ENCODE peak calls at places on chromosomes 6 and 20, in five cellular contexts. C, E, X, F and D are unnamed samples.

GRCh38 chr6:17355404-17355774 is 38.0 kb upstream of the CAP2 start:
- DNase-seq in C (no peak), E (no peak), X (no peak), F (no peak), D (no peak)

GRCh38 chr20:25039697-25040437 is 18.1 kb downstream of the ACSS1 start:
- DNase-seq in F (peak), E (peak), X (peak), C (no peak), D (peak)

GRCh38 chr6:125611573-125612399 is 137.6 kb upstream of the HEY2 start:
- DNase-seq in X (peak), E (peak), C (no peak), F (peak), D (no peak)

GRCh38 chr6:71404145-71404966 is 115.7 kb downstream of the OGFRL1 start:
- DNase-seq in E (peak), X (no peak), C (no peak), F (peak), D (no peak)

GRCh38 chr6:160030103-160030502 is 61.2 kb downstream of the IGF2R start:
- DNase-seq in F (peak), E (peak), X (peak), C (no peak), D (no peak)

GRCh38 chr6:34425498-34426410 is at the start of gene RPS10:
- DNase-seq in E (peak), C (peak), X (peak), F (peak), D (peak)

GRCh38 chr6:138559153-138559552 is 59.9 kb upstream of the NHSL1 start:
- DNase-seq in F (no peak), E (no peak), C (no peak), X (no peak), D (no peak)

GRCh38 chr6:81565071-81565470 is 187.4 kb downstream of the TENT5A start:
- DNase-seq in F (peak), E (no peak), C (no peak), X (no peak), D (no peak)

GRCh38 chr20:34401741-34402455 is 38.8 kb downstream of the ITCH start:
- DNase-seq in X (no peak), E (no peak), F (no peak), C (no peak), D (no peak)

GRCh38 chr6:31958412-31958740 is 395 bp downstream of the NELFE start:
- DNase-seq in C (no peak), F (no peak), E (no peak), X (no peak), D (no peak)

GRCh38 chr6:144722214-144722737 is 437.1 kb downstream of the UTRN start:
- DNase-seq in E (no peak), X (no peak), F (peak), C (no peak), D (no peak)

GRCh38 chr6:151160869-151161268 is 78.9 kb upstream of the AKAP12 start:
- DNase-seq in F (no peak), X (no peak), C (no peak), E (peak), D (no peak)

GRCh38 chr20:4234128-4234527 is 218.8 kb upstream of the RNF24 start:
- DNase-seq in F (peak), C (no peak), E (peak), X (no peak), D (peak)

GRCh38 chr6:63764318-63764916 is 128.8 kb downstream of the PHF3 start:
- DNase-seq in F (peak), X (no peak), C (peak), E (peak), D (peak)

GRCh38 chr6:125932451-125932795 is 24.1 kb upstream of the HINT3 start:
- DNase-seq in C (no peak), F (no peak), X (no peak), E (no peak), D (no peak)

GRCh38 chr6:106181664-106182418 is 95.7 kb downstream of the PRDM1 start:
- DNase-seq in F (peak), C (no peak), X (no peak), E (peak), D (no peak)

GRCh38 chr6:44431118-44431725 is 43.7 kb downstream of the CDC5L start:
- DNase-seq in X (peak), E (peak), C (peak), F (peak), D (peak)

GRCh38 chr20:11851646-11852045 is 66.0 kb upstream of the BTBD3 start:
- DNase-seq in F (no peak), X (no peak), C (no peak), E (no peak), D (no peak)

GRCh38 chr6:140871911-140872310 is 1260.8 kb upstream of the GJE1 start:
- DNase-seq in F (peak), X (no peak), E (peak), C (no peak), D (no peak)

GRCh38 chr6:64696053-64696452 is 1011.0 kb downstream of the EYS start:
- DNase-seq in E (no peak), C (no peak), X (no peak), F (no peak), D (no peak)

GRCh38 chr6:15628499-15629131 is 34.2 kb downstream of the DTNBP1 start:
- DNase-seq in X (no peak), C (peak), E (peak), F (peak), D (no peak)

GRCh38 chr6:39091163-39091562 is 23.8 kb downstream of the SAYSD1 start:
- DNase-seq in F (no peak), E (no peak), X (no peak), C (no peak), D (no peak)

GRCh38 chr6:131733376-131734016 is 22.7 kb upstream of the CTAGE9 start:
- DNase-seq in C (no peak), E (peak), X (peak), F (peak), D (no peak)

GRCh38 chr6:163193326-163193725 is 221.2 kb upstream of the QKI start:
- DNase-seq in X (no peak), E (no peak), F (no peak), C (no peak), D (no peak)

GRCh38 chr6:140226637-140227036 is 852.2 kb upstream of the CITED2 start:
- DNase-seq in E (no peak), X (no peak), F (no peak), C (no peak), D (no peak)

GRCh38 chr6:123118811-123119210 is 122.8 kb downstream of the CLVS2 start:
- DNase-seq in E (no peak), F (no peak), C (no peak), X (no peak), D (no peak)

GRCh38 chr6:37137881-37138568 is 31.9 kb upstream of the PIM1 start:
- DNase-seq in E (peak), C (no peak), F (peak), X (no peak), D (no peak)

GRCh38 chr20:62303327-62304226 is 780 bp downstream of the ADRM1 start:
- DNase-seq in C (peak), X (no peak), E (no peak), F (no peak), D (no peak)

GRCh38 chr6:169976301-169977081 is 225.1 kb downstream of the ERMARD start:
- DNase-seq in X (no peak), C (no peak), E (no peak), F (no peak), D (no peak)

GRCh38 chr6:5175195-5175594 is 85.6 kb downstream of the LYRM4 start:
- DNase-seq in E (no peak), X (no peak), C (no peak), F (no peak), D (no peak)

GRCh38 chr20:47464380-47465101 is 37.1 kb upstream of the NCOA3 start:
- DNase-seq in F (peak), E (peak), X (peak), C (no peak), D (peak)

GRCh38 chr20:30922129-30922528 is 335.3 kb upstream of the DEFB115 start:
- DNase-seq in C (no peak), F (no peak), X (no peak), E (no peak), D (no peak)

GRCh38 chr6:31822038-31822821 is 5.3 kb upstream of the HSPA1B start:
- DNase-seq in E (peak), C (peak), F (peak), X (peak), D (peak)

GRCh38 chr6:42390228-42390934 is 61.3 kb downstream of the TRERF1 start:
- DNase-seq in E (no peak), C (no peak), X (no peak), F (no peak), D (no peak)

GRCh38 chr20:3000852-3001523 is 42.4 kb upstream of the GNRH2 start:
- DNase-seq in X (peak), F (peak), E (peak), C (peak), D (peak)

GRCh38 chr6:125858427-125859320 is 67.9 kb downstream of the NCOA7 start:
- DNase-seq in F (peak), C (peak), E (peak), X (peak), D (no peak)

GRCh38 chr6:164791498-164791897 is 517.9 kb downstream of the C6orf118 start:
- DNase-seq in E (no peak), C (no peak), X (no peak), F (no peak), D (no peak)

GRCh38 chr20:33622705-33623390 is 39.3 kb upstream of the C20orf144 start:
- DNase-seq in E (no peak), C (no peak), F (no peak), X (no peak), D (no peak)

GRCh38 chr20:44471481-44471882 is 4.2 kb upstream of the TTPAL start:
- DNase-seq in C (no peak), E (peak), X (no peak), F (peak), D (peak)

GRCh38 chr20:44477151-44477550 is 1.5 kb downstream of the TTPAL start:
- DNase-seq in E (no peak), C (no peak), X (no peak), F (no peak), D (no peak)

GRCh38 chr20:44478188-44478587 is 2.5 kb downstream of the TTPAL start:
- DNase-seq in E (no peak), C (no peak), X (no peak), F (no peak), D (no peak)

GRCh38 chr20:44475694-44476560 is at the start of gene TTPAL:
- DNase-seq in X (peak), E (peak), F (peak), C (peak), D (peak)

DNA sequence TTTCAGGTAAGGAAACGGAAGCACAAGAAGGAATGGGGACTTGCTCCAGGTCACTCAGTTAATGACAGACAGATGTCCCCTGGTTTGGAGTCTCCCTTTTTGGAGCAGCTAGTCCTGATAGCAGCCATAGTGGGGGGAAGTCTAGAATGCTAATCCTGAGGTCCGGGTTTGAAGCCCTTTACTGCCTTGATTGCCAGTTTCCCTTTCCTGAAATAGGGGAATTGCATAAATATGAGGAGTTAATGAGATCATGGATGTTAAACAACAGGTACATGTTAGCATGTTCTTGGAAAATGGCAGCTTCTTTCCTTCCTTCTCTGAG is 341 bp upstream of the TTPAL start:
- DNase-seq in F (no peak), C (no peak), X (no peak), E (no peak), D (no peak)
- H3K4me3 ChIP-seq in F (peak), C (peak), X (peak), E (peak), D (peak)

GRCh38 chr6:73293331-73293730 is 30.3 kb upstream of the KHDC1 start:
- DNase-seq in C (no peak), E (no peak), F (no peak), X (no peak), D (no peak)
- TF ChIP-seq CTCF in C (no peak), E (no peak), F (no peak), X (no peak), D (no peak)

GRCh38 chr6:56689663-56690062 is 47.0 kb upstream of the DST start:
- DNase-seq in C (no peak), F (no peak), E (no peak), X (no peak), D (no peak)

GRCh38 chr6:56690519-56691200 is 48.0 kb upstream of the DST start:
- DNase-seq in X (no peak), C (no peak), E (peak), F (peak), D (no peak)

GRCh38 chr6:56688521-56688920 is 45.8 kb upstream of the DST start:
- DNase-seq in C (no peak), F (no peak), X (no peak), E (no peak), D (no peak)

GRCh38 chr6:56691201-56691595 is 48.5 kb upstream of the DST start:
- DNase-seq in E (no peak), C (no peak), X (no peak), F (no peak), D (no peak)

GRCh38 chr6:56689114-56689513 is 46.4 kb upstream of the DST start:
- DNase-seq in C (no peak), E (no peak), F (no peak), X (no peak), D (no peak)
- H3K4me3 ChIP-seq in C (no peak), E (peak), F (no peak), X (peak), D (no peak)

GRCh38 chr20:50238081-50238800 is 47.6 kb downstream of the CEBPB start:
- DNase-seq in X (no peak), F (no peak), E (no peak), C (no peak), D (no peak)
- TF ChIP-seq CTCF in X (no peak), F (no peak), E (no peak), C (no peak), D (no peak)

DNA sequence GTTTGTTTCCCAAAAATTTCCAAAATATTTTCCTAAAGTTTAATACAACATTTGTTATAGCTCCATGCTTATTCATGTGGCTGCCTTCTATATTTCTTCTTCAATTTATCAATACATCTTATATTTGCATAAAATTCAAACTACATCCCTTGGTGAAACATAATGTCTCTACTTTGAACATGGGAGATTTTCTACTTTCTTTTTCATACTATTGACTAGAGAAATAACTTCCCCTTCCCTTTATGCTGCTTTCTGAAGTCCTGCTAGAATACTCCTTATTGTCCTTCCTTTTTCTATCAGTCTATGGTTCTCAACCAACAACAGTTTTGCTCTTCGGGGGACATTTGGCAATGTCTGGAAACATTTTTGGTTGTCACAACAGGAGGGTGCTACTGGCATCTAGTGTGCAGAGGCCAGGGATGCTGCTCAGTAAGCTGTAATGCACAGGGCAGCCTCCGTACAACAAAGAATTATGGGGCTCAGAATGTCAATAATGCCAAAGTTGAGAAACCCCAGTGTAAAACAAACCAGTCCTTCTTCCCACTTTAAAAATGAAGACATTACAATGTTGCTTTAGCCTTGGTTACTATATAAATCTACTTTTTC is 29.9 kb downstream of the MKKS start:
- DNase-seq in E (no peak), C (peak), X (no peak), F (no peak), D (no peak)
- H3K4me3 ChIP-seq in E (no peak), C (no peak), X (no peak), F (no peak), D (no peak)

GRCh38 chr6:147508871-147509608 is 550 bp downstream of the SAMD5 start:
- DNase-seq in X (no peak), C (no peak), E (no peak), F (no peak), D (no peak)
- TF ChIP-seq CTCF in X (no peak), C (no peak), E (no peak), F (no peak), D (no peak)